ENCODE peak calls at places on chromosomes 3 and 15, in ten cellular contexts. B is left ventricle myocardium inferior, D is GM23338, S is ELR, O is AG04450, R is endothelial cell of umbilical vein, J is coronary artery, Q is HAP-1, G is NCI-H510A, V is AG09309. C is an unnamed sample.

GRCh38 chr3:144127014-144127413 is 155.4 kb downstream of the DIPK2A start:
- DNase-seq in J (no peak), R (no peak), D (no peak), S (no peak), G (no peak), V (no peak), Q (no peak), B (no peak), O (no peak), C (no peak)

GRCh38 chr3:180180795-180181194 is 144.1 kb upstream of the PEX5L start:
- DNase-seq in D (no peak), R (no peak), S (peak; percentile 34), B (no peak), Q (no peak), G (no peak), V (peak; percentile 81), O (peak; percentile 61), J (no peak), C (no peak)

GRCh38 chr3:23404241-23404640 is 201.1 kb downstream of the UBE2E2 start:
- DNase-seq in R (peak; percentile 63), Q (no peak), V (no peak), J (no peak), B (no peak), S (peak; percentile 7), G (no peak), O (no peak), D (no peak), C (no peak)

GRCh38 chr3:187966141-187966540 is 187.8 kb upstream of the LPP start:
- DNase-seq in J (no peak), D (no peak), S (no peak), B (no peak), G (no peak), Q (no peak), R (no peak), O (no peak), V (no peak), C (no peak)

GRCh38 chr3:10581251-10581650 is 75.9 kb upstream of the ATP2B2 start:
- DNase-seq in S (no peak), Q (no peak), V (peak; percentile 27), O (no peak), J (no peak), R (no peak), B (no peak), G (no peak), D (no peak), C (no peak)

GRCh38 chr15:100775581-100776185 is 103.9 kb upstream of the ALDH1A3 start:
- DNase-seq in O (no peak), R (no peak), S (no peak), V (no peak), D (no peak), J (no peak), Q (no peak), G (no peak), B (no peak), C (peak; percentile 8)

GRCh38 chr3:63921741-63922482 is 9.7 kb upstream of the SCAANT1 start:
- DNase-seq in S (no peak), O (no peak), R (no peak), G (no peak), Q (no peak), V (no peak), J (no peak), B (no peak), D (no peak), C (no peak)

GRCh38 chr3:19931767-19932188 is 2.2 kb downstream of the EFHB start:
- DNase-seq in G (no peak), Q (no peak), R (no peak), O (no peak), V (no peak), B (no peak), J (no peak), S (peak; percentile 57), D (no peak), C (no peak)

GRCh38 chr3:152797751-152798432 is 37.0 kb upstream of the P2RY1 start:
- DNase-seq in S (no peak), V (no peak), R (peak; percentile 47), J (no peak), D (no peak), G (no peak), B (no peak), O (no peak), Q (no peak), C (no peak)

GRCh38 chr3:184379375-184380209 is at the start of gene CHRD:
- DNase-seq in B (peak; percentile 58), S (no peak), V (no peak), Q (peak; percentile 43), J (no peak), G (no peak), R (no peak), O (no peak), D (no peak), C (no peak)

GRCh38 chr15:80052597-80053304 is 6.7 kb upstream of the ZFAND6 start:
- DNase-seq in D (no peak), G (no peak), B (no peak), S (no peak), Q (no peak), R (no peak), V (no peak), O (no peak), J (no peak), C (no peak)

GRCh38 chr3:127137113-127137512 is 55.8 kb upstream of the PRR23E start:
- DNase-seq in V (no peak), R (no peak), J (no peak), G (no peak), O (no peak), S (no peak), Q (no peak), B (peak; percentile 31), D (no peak), C (no peak)

GRCh38 chr15:70258369-70259029 is 160.8 kb upstream of the TLE3 start:
- DNase-seq in O (no peak), Q (no peak), J (no peak), G (no peak), B (peak; percentile 24), R (peak; percentile 10), S (no peak), V (no peak), D (no peak), C (peak; percentile 84)

GRCh38 chr15:91890614-91891013 is 37.1 kb downstream of the SLCO3A1 start:
- DNase-seq in G (no peak), D (no peak), O (no peak), J (no peak), S (peak; percentile 7), Q (no peak), V (no peak), R (no peak), B (no peak), C (no peak)

GRCh38 chr15:95296626-95297025 is 1033.9 kb upstream of the NR2F2 start:
- DNase-seq in D (no peak), O (no peak), G (no peak), V (no peak), R (peak; percentile 86), J (no peak), B (no peak), S (no peak), Q (no peak), C (no peak)

GRCh38 chr3:85808750-85809149 is 850.0 kb downstream of the CADM2 start:
- DNase-seq in B (no peak), S (no peak), R (no peak), Q (no peak), D (no peak), V (no peak), G (no peak), J (no peak), O (no peak), C (no peak)

GRCh38 chr3:192957441-192957951 is 39.8 kb upstream of the MB21D2 start:
- DNase-seq in G (no peak), V (peak; percentile 92), B (peak; percentile 25), R (peak; percentile 90), Q (no peak), O (peak; percentile 76), S (peak; percentile 92), D (no peak), J (peak; percentile 79), C (no peak)

GRCh38 chr15:60392986-60393811 is 4.6 kb downstream of the ANXA2 start:
- DNase-seq in G (peak; percentile 71), D (no peak), V (peak; percentile 96), Q (peak; percentile 46), J (peak; percentile 82), S (peak; percentile 99), R (peak; percentile 94), O (no peak), B (peak; percentile 31), C (no peak)

GRCh38 chr3:51557993-51558392 is 19.5 kb downstream of the RAD54L2 start:
- DNase-seq in Q (no peak), D (no peak), G (no peak), V (no peak), O (no peak), R (no peak), S (no peak), J (no peak), B (no peak), C (no peak)

GRCh38 chr15:65092911-65093792 is 16.6 kb downstream of the KBTBD13 start:
- DNase-seq in G (no peak), J (peak; percentile 72), R (no peak), V (no peak), B (no peak), O (no peak), S (no peak), D (no peak), Q (no peak), C (no peak)

GRCh38 chr3:19232566-19232965 is 84.3 kb downstream of the KCNH8 start:
- DNase-seq in D (no peak), G (no peak), B (no peak), V (no peak), S (no peak), Q (no peak), O (no peak), J (no peak), R (no peak), C (no peak)

GRCh38 chr3:179174898-179175297 is 26.7 kb downstream of the PIK3CA start:
- DNase-seq in S (no peak), Q (no peak), V (no peak), O (no peak), G (no peak), J (no peak), D (peak; percentile 37), R (peak; percentile 26), B (no peak), C (no peak)

GRCh38 chr15:50542051-50542450 is 4.4 kb downstream of the USP50 start:
- DNase-seq in V (peak; percentile 92), G (no peak), D (no peak), B (no peak), O (no peak), Q (no peak), S (no peak), R (no peak), J (no peak), C (no peak)

GRCh38 chr15:99163271-99164062 is 58.6 kb downstream of the SYNM start:
- DNase-seq in R (no peak), S (no peak), D (no peak), O (no peak), B (no peak), V (no peak), J (no peak), Q (no peak), G (no peak), C (no peak)

GRCh38 chr15:50145451-50145872 is 26.4 kb upstream of the ATP8B4 start:
- DNase-seq in Q (peak; percentile 33), S (peak; percentile 90), V (no peak), R (peak; percentile 73), J (no peak), O (peak; percentile 65), D (peak; percentile 85), B (no peak), G (no peak), C (no peak)

GRCh38 chr15:68252925-68253534 is 23.5 kb upstream of the CLN6 start:
- DNase-seq in S (peak; percentile 85), O (peak; percentile 66), D (peak; percentile 92), R (peak; percentile 80), J (no peak), B (no peak), Q (peak; percentile 79), V (peak; percentile 68), G (peak; percentile 29), C (peak; percentile 63)

GRCh38 chr3:126406389-126407296 is 11.9 kb downstream of the CFAP100 start:
- DNase-seq in O (no peak), V (no peak), D (no peak), S (no peak), R (no peak), Q (no peak), J (peak; percentile 64), B (no peak), G (no peak), C (no peak)

GRCh38 chr3:61141184-61141583 is 110.1 kb downstream of the FHIT start:
- DNase-seq in V (no peak), D (peak; percentile 74), G (no peak), B (no peak), R (no peak), Q (peak; percentile 16), J (no peak), S (no peak), O (no peak), C (no peak)